ENCODE peak calls at places on chromosomes 1 and 21, in six cellular contexts. J is upper lobe of right lung, X is fibroblast of lung, P is neural progenitor cell, S is MM.1S, T is body of pancreas. L is an unnamed sample.

GRCh38 chr1:59125154-59125553 is 171.7 kb upstream of the FGGY start:
- DNase-seq in J (no peak), X (no peak), P (no peak), S (no peak), T (no peak), L (no peak)

GRCh38 chr1:205477121-205477758 is 21.4 kb upstream of the BLACAT1 start:
- DNase-seq in J (no peak), X (no peak), P (no peak), S (no peak), T (no peak), L (no peak)

GRCh38 chr1:42765832-42766722 is 751 bp downstream of the P3H1 start:
- DNase-seq in J (peak; percentile 78), X (peak; percentile 84), P (peak; percentile 82), S (peak; percentile 28), T (peak; percentile 40), L (no peak)

GRCh38 chr1:169363046-169363756 is 4.4 kb downstream of the NME7 start:
- DNase-seq in J (no peak), X (peak; percentile 97), P (no peak), S (no peak), T (no peak), L (no peak)

GRCh38 chr1:60765204-60765603 is 317.2 kb upstream of the NFIA start:
- DNase-seq in J (no peak), X (peak; percentile 11), P (peak; percentile 57), S (peak; percentile 21), T (peak; percentile 42), L (no peak)

GRCh38 chr1:7085521-7085920 is 300.3 kb downstream of the CAMTA1 start:
- DNase-seq in J (no peak), X (no peak), P (no peak), S (no peak), T (no peak), L (no peak)

GRCh38 chr1:5830771-5831599 is 161.2 kb downstream of the NPHP4 start:
- DNase-seq in J (no peak), X (no peak), P (peak; percentile 90), S (no peak), T (no peak), L (peak; percentile 64)

GRCh38 chr1:193700710-193701355 is 514.4 kb upstream of the B3GALT2 start:
- DNase-seq in J (no peak), X (peak; percentile 85), P (no peak), S (no peak), T (no peak), L (no peak)

GRCh38 chr1:33269621-33270020 is 13.3 kb downstream of the ZNF362 start:
- DNase-seq in J (no peak), X (no peak), P (no peak), S (no peak), T (no peak), L (no peak)

GRCh38 chr1:224710196-224710595 is 94.1 kb downstream of the CNIH3 start:
- DNase-seq in J (no peak), X (peak; percentile 40), P (no peak), S (no peak), T (no peak), L (no peak)

GRCh38 chr1:218274551-218274950 is 10.5 kb upstream of the RRP15 start:
- DNase-seq in J (no peak), X (no peak), P (no peak), S (no peak), T (no peak), L (no peak)

GRCh38 chr21:42337830-42338729 is 12.7 kb downstream of the TFF2 start:
- DNase-seq in J (peak; percentile 85), X (peak; percentile 35), P (peak; percentile 87), S (peak; percentile 51), T (peak; percentile 85), L (peak; percentile 89)

GRCh38 chr1:153857505-153857904 is 65.3 kb downstream of the GATAD2B start:
- DNase-seq in J (no peak), X (no peak), P (no peak), S (no peak), T (no peak), L (no peak)

GRCh38 chr1:16260814-16261213 is 23.8 kb upstream of the CPLANE2 start:
- DNase-seq in J (no peak), X (peak; percentile 84), P (no peak), S (no peak), T (no peak), L (no peak)

GRCh38 chr1:47703981-47704596 is 266.2 kb downstream of the FOXD2 start:
- DNase-seq in J (no peak), X (peak; percentile 48), P (no peak), S (no peak), T (no peak), L (no peak)

GRCh38 chr1:229279242-229279641 is 8.3 kb downstream of the RAB4A start:
- DNase-seq in J (no peak), X (no peak), P (no peak), S (no peak), T (no peak), L (no peak)

DNA sequence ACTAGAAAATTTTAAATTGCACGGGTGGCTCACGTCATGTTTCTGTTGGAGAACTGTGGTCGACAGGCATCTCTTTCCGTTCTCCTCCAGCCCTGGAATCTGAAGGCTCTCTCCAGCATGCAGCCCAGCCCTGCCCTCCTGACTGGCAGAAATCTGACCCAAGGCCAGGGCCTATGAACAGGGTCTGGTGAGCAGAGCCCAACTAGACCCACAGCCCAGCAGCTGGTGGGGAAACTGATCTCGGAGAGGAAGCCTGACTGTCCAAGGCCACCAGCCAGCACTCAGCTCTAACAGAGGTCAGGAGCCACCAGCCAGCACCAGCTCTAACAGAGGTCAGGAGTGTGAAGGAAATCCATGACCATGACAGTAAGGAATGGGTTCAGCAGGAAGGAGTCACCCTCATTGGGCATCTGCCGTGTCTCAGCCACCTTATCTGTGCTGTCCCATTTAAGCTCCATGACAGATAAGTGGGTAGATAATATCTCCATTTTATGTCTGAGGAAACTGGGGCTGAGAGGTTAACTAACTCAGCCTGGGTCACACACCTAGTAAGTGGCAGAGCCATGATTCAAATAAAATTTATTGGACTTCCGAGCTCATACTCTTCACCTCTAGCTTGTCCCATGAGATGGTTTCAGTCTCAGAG is 20.2 kb upstream of the PKP1 start:
- DNase-seq in J (no peak), X (no peak), P (no peak), S (peak; percentile 2), T (no peak), L (no peak)
- H3K4me1 ChIP-seq in J (peaks cover 7% of the 10 kb centered on the region), X (peaks cover 27% of the 10 kb centered on the region), P (peaks cover 4% of the 10 kb centered on the region), S (no peaks in the 10 kb centered on the region), T (peaks cover 8% of the 10 kb centered on the region), L (peaks cover 8% of the 10 kb centered on the region)

DNA sequence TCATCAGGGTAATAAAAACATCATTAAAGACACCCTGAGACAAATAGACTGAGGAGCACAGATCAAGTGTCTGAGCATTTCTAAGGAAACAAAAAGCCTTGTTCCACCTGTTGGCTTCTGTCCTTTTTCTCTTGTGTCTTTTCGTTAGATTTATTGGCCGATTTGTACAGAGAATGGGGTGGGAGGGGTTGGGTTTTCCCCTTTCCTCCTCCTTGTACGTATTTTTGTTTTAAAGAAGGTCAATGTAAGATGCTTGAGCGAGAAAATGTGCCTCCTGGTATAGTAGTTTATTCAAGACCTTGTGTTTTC is 1.2 kb downstream of the BCL9 start:
- DNase-seq in J (no peak), X (no peak), P (no peak), S (no peak), T (no peak), L (no peak)
- H3K4me1 ChIP-seq in J (peaks cover 37% of the 10 kb centered on the region), X (peaks cover 12% of the 10 kb centered on the region), P (peaks cover 46% of the 10 kb centered on the region), S (peaks cover 32% of the 10 kb centered on the region), T (peaks cover 25% of the 10 kb centered on the region), L (peaks cover 32% of the 10 kb centered on the region)

DNA sequence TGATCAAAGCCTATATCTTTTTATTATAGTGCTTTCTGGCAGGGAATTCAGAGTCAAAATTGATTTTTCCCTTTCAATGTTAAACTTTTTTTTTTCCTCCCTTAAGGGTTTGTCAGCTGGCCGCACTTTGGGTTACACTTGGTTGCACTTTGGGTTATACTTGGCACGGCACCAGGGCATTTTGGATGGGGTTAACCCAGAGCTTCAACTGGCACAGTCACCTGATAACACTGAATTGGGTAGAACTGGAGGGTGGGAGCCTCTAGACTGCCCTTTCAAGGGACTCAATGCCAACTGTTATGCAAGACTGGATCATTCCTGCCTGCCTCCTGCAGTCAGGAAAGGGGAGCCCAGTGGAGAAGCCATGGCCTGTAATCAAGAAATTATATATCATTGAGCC is 211.5 kb downstream of the KCNJ6 start:
- DNase-seq in J (no peak), X (no peak), P (no peak), S (no peak), T (no peak), L (no peak)
- H3K4me1 ChIP-seq in J (no peaks in the 10 kb centered on the region), X (no peaks in the 10 kb centered on the region), P (no peaks in the 10 kb centered on the region), S (peaks cover 3% of the 10 kb centered on the region), T (no peaks in the 10 kb centered on the region), L (no peaks in the 10 kb centered on the region)

DNA sequence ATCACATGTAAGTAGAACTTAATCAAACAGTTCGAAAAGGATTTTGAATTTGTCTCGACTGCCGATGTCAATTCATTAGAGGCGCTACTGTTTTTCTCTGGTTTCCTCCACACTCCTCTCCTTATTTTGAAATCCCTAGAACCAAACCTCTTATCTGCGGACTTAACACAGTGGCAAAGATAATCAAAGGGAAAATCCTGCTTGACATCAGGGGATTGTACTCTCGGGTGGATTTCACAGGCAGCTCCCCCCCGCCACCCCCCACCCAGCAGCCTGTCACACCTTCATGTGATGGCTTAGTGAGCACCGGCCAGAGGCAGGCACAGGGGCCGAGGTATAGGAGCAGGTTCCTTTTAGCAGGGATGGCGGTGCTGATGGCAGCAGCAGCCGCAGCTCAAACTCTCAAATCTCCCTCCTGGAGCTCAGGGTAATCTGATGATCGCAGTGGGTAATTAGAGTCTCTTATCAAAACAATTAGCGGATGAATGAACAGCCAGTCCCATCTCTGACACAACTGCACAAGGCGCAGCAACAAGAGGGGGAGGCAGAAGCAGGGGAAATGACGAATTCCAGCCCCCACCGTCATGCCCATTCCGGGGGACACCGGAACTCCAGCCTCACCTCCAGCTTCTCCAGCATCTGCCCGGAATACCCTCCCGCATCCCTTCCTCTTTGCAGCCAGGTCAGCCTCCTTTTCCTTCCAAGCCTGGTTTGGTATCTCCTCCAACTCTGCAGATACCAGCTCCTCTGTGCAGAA is 80.3 kb downstream of the SSBP3 start:
- DNase-seq in J (no peak), X (no peak), P (no peak), S (no peak), T (no peak), L (no peak)
- H3K4me1 ChIP-seq in J (peaks cover 66% of the 10 kb centered on the region), X (peaks cover 30% of the 10 kb centered on the region), P (peaks cover 74% of the 10 kb centered on the region), S (no peaks in the 10 kb centered on the region), T (peaks cover 29% of the 10 kb centered on the region), L (peaks cover 20% of the 10 kb centered on the region)

L was measured in left lung.